ENCODE peak calls at places on chromosomes 12 and 14, in five cellular contexts. C is endodermal cell, W is adrenal gland, Q is fibroblast of pulmonary artery, B is small intestine. X is an unnamed sample.

GRCh38 chr12:93434305-93434704 is 7.4 kb downstream of the UBE2N start:
- DNase-seq in W (no peak), Q (no peak), B (no peak), C (no peak), X (no peak)

GRCh38 chr12:108949976-108950375 is 70.1 kb downstream of the DAO start:
- DNase-seq in B (no peak), C (no peak), W (no peak), Q (no peak), X (no peak)

GRCh38 chr12:43737646-43738045 is 20.9 kb downstream of the PUS7L start:
- DNase-seq in C (no peak), B (no peak), Q (peak; percentile 12), W (no peak), X (no peak)

GRCh38 chr12:34526946-34527345 is 504.6 kb downstream of the ALG10 start:
- DNase-seq in W (no peak), Q (no peak), B (no peak), C (no peak), X (no peak)

GRCh38 chr12:105253882-105254513 is 18.0 kb upstream of the APPL2 start:
- DNase-seq in Q (peak; percentile 68), W (peak; percentile 53), C (peak; percentile 41), B (no peak), X (no peak)

GRCh38 chr12:56377310-56377988 is 14.8 kb upstream of the APOF start:
- DNase-seq in C (peak; percentile 67), W (no peak), Q (peak; percentile 32), B (no peak), X (no peak)

GRCh38 chr14:58465425-58465824 is 37.9 kb downstream of the KIAA0586 start:
- DNase-seq in C (no peak), Q (peak; percentile 35), B (no peak), W (no peak), X (no peak)

GRCh38 chr12:124517260-124518050 is 50.0 kb downstream of the NCOR2 start:
- DNase-seq in W (peak; percentile 88), Q (peak; percentile 56), C (no peak), B (peak; percentile 48), X (no peak)

GRCh38 chr12:118290130-118290529 is 82.6 kb downstream of the TAOK3 start:
- DNase-seq in W (no peak), B (no peak), Q (peak; percentile 23), C (no peak), X (no peak)

GRCh38 chr14:79698218-79698617 is 513.1 kb downstream of the DIO2 start:
- DNase-seq in B (no peak), C (no peak), W (no peak), Q (no peak), X (no peak)

GRCh38 chr14:61152851-61153364 is 128.2 kb downstream of the TMEM30B start:
- DNase-seq in W (no peak), C (no peak), B (no peak), Q (peak; percentile 73), X (no peak)

GRCh38 chr14:46136456-46136855 is 515.1 kb downstream of the RPL10L start:
- DNase-seq in W (no peak), C (no peak), B (no peak), Q (no peak), X (no peak)

GRCh38 chr12:129614221-129614885 is 289.5 kb downstream of the TMEM132D start:
- DNase-seq in W (no peak), C (no peak), Q (no peak), B (no peak), X (no peak)

GRCh38 chr12:97650242-97650641 is 187.6 kb downstream of the RMST start:
- DNase-seq in C (no peak), B (no peak), W (no peak), Q (no peak), X (no peak)

GRCh38 chr14:35789651-35790050 is 19.4 kb downstream of the RALGAPA1 start:
- DNase-seq in C (no peak), Q (no peak), B (no peak), W (no peak), X (no peak)

GRCh38 chr12:79935624-79936040 is 735 bp upstream of the PPP1R12A start:
- DNase-seq in C (no peak), W (no peak), B (no peak), Q (peak; percentile 40), X (no peak)

GRCh38 chr12:103799504-103800251 is 41.4 kb downstream of the NT5DC3 start:
- DNase-seq in B (peak; percentile 68), C (peak; percentile 30), Q (peak; percentile 86), W (peak; percentile 47), X (peak; percentile 25)

GRCh38 chr14:69924181-69924580 is 45.0 kb downstream of the SMOC1 start:
- DNase-seq in Q (no peak), B (no peak), C (no peak), W (no peak), X (no peak)

GRCh38 chr12:12399906-12400305 is 43.0 kb downstream of the BORCS5 start:
- DNase-seq in Q (no peak), W (peak; percentile 16), C (no peak), B (no peak), X (no peak)

GRCh38 chr14:52602131-52602530 is 49.5 kb downstream of the GPR137C start:
- DNase-seq in W (no peak), Q (no peak), C (no peak), B (no peak), X (peak; percentile 12)

GRCh38 chr14:75811136-75811839 is 150.2 kb downstream of the TTLL5 start:
- DNase-seq in C (no peak), W (no peak), Q (no peak), B (peak; percentile 49), X (no peak)